ENCODE peak calls at places on chromosomes 3 and 15, in eight cellular contexts. V is IMR-90, Z is GM13977, U is adrenal gland, I is left ventricle myocardium inferior, D is cardiac fibroblast, A is astrocyte of the spinal cord, Y is RWPE1. J is an unnamed sample.

GRCh38 chr15:79896131-79896633 is 632 bp downstream of the MTHFS start:
- DNase-seq in A (no peak), Y (no peak), D (no peak), V (no peak), I (no peak), Z (peak), U (no peak), J (no peak)

GRCh38 chr3:179624471-179624870 is 19.9 kb downstream of the NDUFB5 start:
- DNase-seq in V (peak), Y (no peak), Z (no peak), U (no peak), A (no peak), D (peak), I (no peak), J (no peak)

GRCh38 chr3:58713715-58714401 is 47.3 kb upstream of the FAM3D start:
- DNase-seq in A (no peak), Z (no peak), D (no peak), Y (no peak), V (no peak), U (no peak), I (no peak), J (no peak)

GRCh38 chr3:4935347-4935746 is 43.9 kb upstream of the BHLHE40 start:
- DNase-seq in U (no peak), I (no peak), Y (no peak), V (no peak), D (no peak), A (peak), Z (no peak), J (no peak)

GRCh38 chr15:64246364-64247189 is 83.8 kb upstream of the PPIB start:
- DNase-seq in U (peak), D (peak), A (peak), V (peak), I (no peak), Y (peak), Z (peak), J (no peak)

GRCh38 chr3:8532251-8532831 is 30.7 kb downstream of the LMCD1 start:
- DNase-seq in I (no peak), Y (peak), Z (no peak), U (no peak), D (peak), A (peak), V (peak), J (no peak)

GRCh38 chr3:2303567-2303966 is 204.9 kb downstream of the CNTN4 start:
- DNase-seq in I (no peak), U (peak), Z (peak), V (no peak), D (peak), Y (no peak), A (peak), J (peak)

GRCh38 chr3:182910939-182911781 is 69.2 kb downstream of the DCUN1D1 start:
- DNase-seq in A (no peak), I (no peak), V (no peak), Y (no peak), D (no peak), U (no peak), Z (no peak), J (no peak)

GRCh38 chr3:173894-174293 is 22.7 kb upstream of the CHL1 start:
- DNase-seq in A (no peak), U (no peak), D (no peak), V (peak), I (no peak), Z (no peak), Y (no peak), J (no peak)

GRCh38 chr3:23648326-23648964 is 157.3 kb upstream of the UBE2E1 start:
- DNase-seq in V (peak), U (peak), D (peak), Y (no peak), A (peak), I (no peak), Z (no peak), J (no peak)

GRCh38 chr3:87796137-87796899 is 262.5 kb downstream of the CGGBP1 start:
- DNase-seq in V (no peak), A (no peak), Z (no peak), I (no peak), D (no peak), U (no peak), Y (no peak), J (no peak)

GRCh38 chr3:50138266-50139230 is 16.6 kb upstream of the SEMA3F start:
- DNase-seq in Z (no peak), Y (no peak), D (no peak), I (no peak), U (no peak), V (no peak), A (no peak), J (peak)

GRCh38 chr15:64883097-64883581 is 28.6 kb upstream of the ANKDD1A start:
- DNase-seq in A (no peak), U (no peak), Y (peak), Z (peak), V (peak), D (peak), I (no peak), J (no peak)

GRCh38 chr3:194266658-194267005 is 84.5 kb downstream of the CPN2 start:
- DNase-seq in Z (no peak), U (no peak), Y (no peak), A (no peak), I (no peak), D (no peak), V (no peak), J (no peak)

GRCh38 chr3:188656196-188656982 is 502.4 kb downstream of the LPP start:
- DNase-seq in V (peak), Z (no peak), A (peak), D (peak), I (no peak), Y (no peak), U (no peak), J (no peak)

GRCh38 chr3:152245498-152246175 is 23.1 kb upstream of the MBNL1 start:
- DNase-seq in D (no peak), I (no peak), A (no peak), Z (no peak), V (no peak), Y (no peak), U (no peak), J (no peak)

GRCh38 chr15:39127925-39128617 is 452.8 kb upstream of the THBS1 start:
- DNase-seq in A (peak), I (no peak), V (peak), U (peak), D (peak), Y (peak), Z (no peak), J (no peak)

GRCh38 chr3:9246196-9246595 is 3.2 kb downstream of the SRGAP3 start:
- DNase-seq in Z (no peak), A (no peak), I (no peak), U (no peak), Y (no peak), D (no peak), V (no peak), J (no peak)

GRCh38 chr3:137047240-137047639 is 89.5 kb downstream of the IL20RB start:
- DNase-seq in A (no peak), Z (no peak), U (no peak), Y (no peak), V (no peak), I (no peak), D (no peak), J (no peak)

GRCh38 chr15:69093127-69093526 is 67.3 kb upstream of the GLCE start:
- DNase-seq in I (peak), Y (no peak), V (peak), U (no peak), D (peak), A (peak), Z (no peak), J (no peak)

GRCh38 chr15:99929266-99929665 is 196.0 kb upstream of the LYSMD4 start:
- DNase-seq in Z (no peak), Y (no peak), D (no peak), I (no peak), V (no peak), A (no peak), U (no peak), J (no peak)

GRCh38 chr15:71746719-71747118 is 63.6 kb upstream of the NR2E3 start:
- DNase-seq in Z (no peak), U (no peak), I (no peak), V (no peak), D (no peak), A (no peak), Y (peak), J (no peak)

GRCh38 chr3:64977308-64978100 is 289.7 kb upstream of the ADAMTS9 start:
- DNase-seq in U (no peak), D (peak), I (no peak), V (peak), Z (no peak), A (peak), Y (peak), J (no peak)

GRCh38 chr3:24363242-24363641 is 131.4 kb downstream of the THRB start:
- DNase-seq in U (no peak), Y (no peak), Z (no peak), A (no peak), V (no peak), D (peak), I (no peak), J (no peak)

GRCh38 chr3:127288921-127289645 is 1.2 kb upstream of the PRR20G start:
- DNase-seq in U (no peak), A (no peak), D (no peak), V (no peak), I (no peak), Y (no peak), Z (no peak), J (no peak)

GRCh38 chr15:96893159-96893906 is 562.8 kb downstream of the NR2F2 start:
- DNase-seq in D (peak), Z (no peak), A (peak), V (no peak), Y (peak), U (peak), I (no peak), J (peak)

DNA sequence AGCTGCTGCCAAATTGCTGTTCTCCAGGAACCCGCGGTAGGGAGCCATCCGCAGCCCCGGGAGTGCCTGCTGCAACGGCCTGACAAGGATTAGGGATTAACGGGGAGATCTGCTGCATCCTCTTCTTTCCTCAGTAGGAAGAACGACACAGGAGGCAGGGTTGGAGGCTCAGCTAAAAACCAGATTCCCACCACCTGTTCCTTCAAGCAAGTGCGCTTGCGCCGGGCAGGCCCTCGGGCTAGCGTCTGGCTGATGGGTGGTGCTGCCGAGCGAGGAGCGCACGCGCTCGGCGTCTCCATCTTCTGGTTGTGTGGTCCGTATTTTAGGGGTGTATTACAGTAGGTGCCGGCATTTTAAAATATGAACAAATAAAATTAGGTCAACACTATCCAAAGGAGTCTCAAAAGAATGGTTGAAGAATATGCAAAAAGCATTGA is 25.4 kb upstream of the SLC25A26 start:
- DNase-seq in V (peak), D (peak), Z (peak), I (peak), A (peak), U (peak), Y (peak), J (peak)
- TF ChIP-seq CTCF in V (peak), D (peak), Z (peak), I (peak), A (peak), U (no peak), Y (no peak), J (no peak)

GRCh38 chr3:169861871-169862270 is 7.9 kb downstream of the LRRC31 start:
- DNase-seq in U (no peak), Y (no peak), D (no peak), I (no peak), A (no peak), V (no peak), Z (no peak), J (no peak)
- TF ChIP-seq CTCF in U (no peak), Y (no peak), D (no peak), I (no peak), A (no peak), V (no peak), Z (no peak), J (no peak)

DNA sequence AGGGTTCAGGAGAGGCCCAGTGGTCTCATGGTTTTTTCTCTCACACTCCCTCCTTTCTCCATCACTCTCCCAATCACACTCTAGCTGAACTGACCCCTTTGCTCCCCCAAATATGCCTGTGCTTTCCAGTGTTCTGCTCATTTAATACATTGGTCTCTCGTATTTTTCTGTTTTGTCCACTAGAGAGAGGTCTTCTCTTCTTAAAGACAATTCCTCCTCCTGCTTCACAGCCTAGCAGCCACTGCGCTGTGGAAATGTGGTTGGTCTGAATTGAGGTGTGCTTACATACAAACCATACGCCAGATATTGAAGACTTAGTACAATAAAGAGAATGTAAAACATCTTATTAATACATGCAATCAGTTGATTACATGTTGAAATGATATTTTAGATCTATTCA is 60.6 kb upstream of the XCR1 start:
- DNase-seq in A (peak), D (peak), Z (peak), Y (no peak), V (peak), U (no peak), I (no peak), J (no peak)
- TF ChIP-seq CTCF in A (peak), D (peak), Z (peak), Y (no peak), V (peak), U (peak), I (peak), J (no peak)

GRCh38 chr3:86180696-86181095 is 810.3 kb downstream of the VGLL3 start:
- DNase-seq in U (no peak), I (no peak), Z (no peak), V (no peak), D (no peak), Y (peak), A (peak), J (no peak)
- TF ChIP-seq CTCF in U (peak), I (no peak), Z (peak), V (no peak), D (no peak), Y (peak), A (no peak), J (peak)

GRCh38 chr3:54299169-54299935 is 177.0 kb downstream of the CACNA2D3 start:
- DNase-seq in I (no peak), V (no peak), D (no peak), U (no peak), Z (no peak), A (no peak), Y (no peak), J (no peak)

GRCh38 chr3:54294214-54294613 is 171.9 kb downstream of the CACNA2D3 start:
- DNase-seq in A (no peak), U (no peak), I (no peak), Y (no peak), V (no peak), Z (no peak), D (no peak), J (no peak)
- TF ChIP-seq CTCF in A (no peak), U (no peak), I (no peak), Y (no peak), V (no peak), Z (no peak), D (no peak), J (peak)

GRCh38 chr3:14497321-14497720 is 42.8 kb downstream of the GRIP2 start:
- DNase-seq in A (no peak), U (no peak), I (no peak), Z (no peak), Y (no peak), V (no peak), D (no peak), J (no peak)
- TF ChIP-seq CTCF in A (no peak), U (no peak), I (no peak), Z (no peak), Y (no peak), V (no peak), D (no peak), J (no peak)